ENCODE peak calls at places on chromosomes 1 and 21, in five cellular contexts. One of them, this sample, is unnamed.

GRCh38 chr21:18499761-18500376 is 96.3 kb upstream of the TMPRSS15 start:
- DNase-seq in fibroblast of the aortic adventitia: peak; percentile 52
- DNase-seq in heart left ventricle: no peak
- DNase-seq in HCT116: peak; percentile 10
- DNase-seq in psoas muscle: no peak
- DNase-seq in this sample: peak; percentile 37

GRCh38 chr1:212060632-212061472 is 25.3 kb downstream of the DTL start:
- DNase-seq in HCT116: no peak
- DNase-seq in heart left ventricle: no peak
- DNase-seq in psoas muscle: no peak
- DNase-seq in fibroblast of the aortic adventitia: no peak
- DNase-seq in this sample: no peak

GRCh38 chr1:154869351-154870116 is 547 bp downstream of the KCNN3 start:
- DNase-seq in heart left ventricle: peak; percentile 78
- DNase-seq in fibroblast of the aortic adventitia: peak; percentile 53
- DNase-seq in psoas muscle: peak; percentile 52
- DNase-seq in HCT116: no peak
- DNase-seq in this sample: no peak

GRCh38 chr1:51515982-51516638 is 3.0 kb downstream of the EPS15 start:
- DNase-seq in psoas muscle: no peak
- DNase-seq in heart left ventricle: no peak
- DNase-seq in fibroblast of the aortic adventitia: peak; percentile 4
- DNase-seq in HCT116: no peak
- DNase-seq in this sample: no peak

GRCh38 chr1:243490748-243491686 is 235.2 kb downstream of the SDCCAG8 start:
- DNase-seq in heart left ventricle: no peak
- DNase-seq in HCT116: no peak
- DNase-seq in psoas muscle: no peak
- DNase-seq in fibroblast of the aortic adventitia: peak; percentile 96
- DNase-seq in this sample: no peak

GRCh38 chr1:97893844-97894243 is 27.0 kb downstream of the DPYD start:
- DNase-seq in heart left ventricle: no peak
- DNase-seq in psoas muscle: no peak
- DNase-seq in HCT116: no peak
- DNase-seq in fibroblast of the aortic adventitia: no peak
- DNase-seq in this sample: no peak

GRCh38 chr1:43708006-43708412 is 673 bp downstream of the ST3GAL3 start:
- DNase-seq in heart left ventricle: no peak
- DNase-seq in psoas muscle: no peak
- DNase-seq in fibroblast of the aortic adventitia: peak; percentile 54
- DNase-seq in HCT116: no peak
- DNase-seq in this sample: no peak

GRCh38 chr1:98677288-98677687 is 15.8 kb downstream of the SNX7 start:
- DNase-seq in heart left ventricle: no peak
- DNase-seq in psoas muscle: no peak
- DNase-seq in fibroblast of the aortic adventitia: peak; percentile 90
- DNase-seq in HCT116: no peak
- DNase-seq in this sample: no peak

GRCh38 chr1:177983824-177984528 is 14.1 kb upstream of the SEC16B start:
- DNase-seq in fibroblast of the aortic adventitia: peak; percentile 98
- DNase-seq in heart left ventricle: peak; percentile 65
- DNase-seq in psoas muscle: peak; percentile 44
- DNase-seq in HCT116: no peak
- DNase-seq in this sample: no peak

GRCh38 chr1:184242507-184242943 is 144.3 kb upstream of the C1orf21 start:
- DNase-seq in heart left ventricle: no peak
- DNase-seq in psoas muscle: no peak
- DNase-seq in fibroblast of the aortic adventitia: peak; percentile 52
- DNase-seq in HCT116: no peak
- DNase-seq in this sample: no peak

GRCh38 chr1:184241446-184241845 is 145.4 kb upstream of the C1orf21 start:
- DNase-seq in psoas muscle: no peak
- DNase-seq in fibroblast of the aortic adventitia: no peak
- DNase-seq in HCT116: no peak
- DNase-seq in heart left ventricle: no peak
- DNase-seq in this sample: no peak

DNA sequence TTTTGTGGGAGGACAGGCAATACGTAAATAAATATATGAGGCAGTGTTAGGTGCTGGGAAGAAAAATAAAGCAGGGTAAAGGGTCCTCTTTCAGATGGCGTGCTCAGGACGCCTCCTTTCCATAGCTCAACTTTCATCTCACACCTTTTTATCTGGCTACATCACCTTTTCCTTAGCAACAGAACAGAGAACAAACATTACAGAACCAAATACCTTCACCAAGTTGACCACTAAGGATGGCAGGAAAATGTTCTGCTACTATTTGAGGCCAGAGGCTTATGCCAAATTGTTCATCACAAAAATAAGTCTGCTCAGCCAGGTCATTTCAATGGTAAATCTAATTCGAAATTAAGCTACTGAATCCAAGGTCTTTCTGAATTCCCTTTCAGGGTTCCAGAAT is 149.2 kb upstream of the C1orf21 start:
- DNase-seq in fibroblast of the aortic adventitia: no peak
- DNase-seq in heart left ventricle: no peak
- DNase-seq in psoas muscle: no peak
- DNase-seq in HCT116: no peak
- DNase-seq in this sample: no peak
- TF ChIP-seq CTCF in fibroblast of the aortic adventitia: no peak
- TF ChIP-seq CTCF in heart left ventricle: no peak
- TF ChIP-seq CTCF in psoas muscle: no peak
- TF ChIP-seq CTCF in HCT116: no peak
- TF ChIP-seq CTCF in this sample: no peak

GRCh38 chr1:26574018-26574417 is 44.5 kb downstream of the RPS6KA1 start:
- DNase-seq in heart left ventricle: no peak
- DNase-seq in psoas muscle: no peak
- DNase-seq in fibroblast of the aortic adventitia: no peak
- DNase-seq in HCT116: no peak
- DNase-seq in this sample: no peak
- TF ChIP-seq CTCF in heart left ventricle: no peak
- TF ChIP-seq CTCF in psoas muscle: no peak
- TF ChIP-seq CTCF in fibroblast of the aortic adventitia: no peak
- TF ChIP-seq CTCF in HCT116: no peak
- TF ChIP-seq CTCF in this sample: no peak

DNA sequence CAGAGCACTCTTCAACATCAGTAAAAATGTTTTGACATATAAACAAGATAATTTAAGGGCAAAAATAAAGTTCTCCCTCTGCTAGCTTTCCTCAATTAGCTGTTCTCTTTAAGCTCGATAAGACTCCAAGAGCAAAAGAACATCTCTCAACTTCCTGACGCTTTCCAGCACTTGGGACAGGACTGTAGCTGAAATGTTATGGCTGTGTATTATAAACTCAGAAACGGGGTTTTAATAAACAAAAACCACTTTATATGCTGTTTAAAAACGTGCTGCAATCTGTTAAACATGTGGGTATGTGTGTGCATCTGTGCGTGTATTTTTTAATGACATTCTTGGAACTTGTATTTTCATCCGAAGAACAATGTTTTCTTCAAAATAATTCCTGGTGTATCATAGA is 71.5 kb upstream of the RGS2 start:
- DNase-seq in fibroblast of the aortic adventitia: no peak
- DNase-seq in heart left ventricle: no peak
- DNase-seq in HCT116: no peak
- DNase-seq in psoas muscle: no peak
- DNase-seq in this sample: no peak
- TF ChIP-seq CTCF in fibroblast of the aortic adventitia: no peak
- TF ChIP-seq CTCF in heart left ventricle: no peak
- TF ChIP-seq CTCF in HCT116: no peak
- TF ChIP-seq CTCF in psoas muscle: no peak
- TF ChIP-seq CTCF in this sample: no peak

GRCh38 chr1:95953005-95953404 is 719.0 kb downstream of the RWDD3 start:
- DNase-seq in HCT116: peak; percentile 6
- DNase-seq in heart left ventricle: no peak
- DNase-seq in psoas muscle: no peak
- DNase-seq in fibroblast of the aortic adventitia: peak; percentile 11
- DNase-seq in this sample: no peak
- TF ChIP-seq CTCF in HCT116: no peak
- TF ChIP-seq CTCF in heart left ventricle: no peak
- TF ChIP-seq CTCF in psoas muscle: no peak
- TF ChIP-seq CTCF in fibroblast of the aortic adventitia: peak; percentile 3
- TF ChIP-seq CTCF in this sample: peak; percentile 52

GRCh38 chr1:190129367-190129766 is 348.3 kb downstream of the BRINP3 start:
- DNase-seq in psoas muscle: no peak
- DNase-seq in fibroblast of the aortic adventitia: no peak
- DNase-seq in HCT116: no peak
- DNase-seq in heart left ventricle: no peak
- DNase-seq in this sample: no peak

GRCh38 chr1:190119683-190120082 is 358.0 kb downstream of the BRINP3 start:
- DNase-seq in fibroblast of the aortic adventitia: no peak
- DNase-seq in heart left ventricle: no peak
- DNase-seq in HCT116: no peak
- DNase-seq in psoas muscle: no peak
- DNase-seq in this sample: no peak

GRCh38 chr1:190126728-190127127 is 350.9 kb downstream of the BRINP3 start:
- DNase-seq in fibroblast of the aortic adventitia: no peak
- DNase-seq in heart left ventricle: no peak
- DNase-seq in psoas muscle: no peak
- DNase-seq in HCT116: no peak
- DNase-seq in this sample: no peak

GRCh38 chr1:190124068-190124467 is 353.6 kb downstream of the BRINP3 start:
- DNase-seq in fibroblast of the aortic adventitia: no peak
- DNase-seq in HCT116: no peak
- DNase-seq in psoas muscle: no peak
- DNase-seq in heart left ventricle: no peak
- DNase-seq in this sample: no peak
- TF ChIP-seq CTCF in fibroblast of the aortic adventitia: no peak
- TF ChIP-seq CTCF in HCT116: peak; percentile 16
- TF ChIP-seq CTCF in psoas muscle: no peak
- TF ChIP-seq CTCF in heart left ventricle: no peak
- TF ChIP-seq CTCF in this sample: no peak

GRCh38 chr1:201883786-201884185 is 4.9 kb upstream of the SHISA4 start:
- DNase-seq in HCT116: peak; percentile 41
- DNase-seq in heart left ventricle: peak; percentile 86
- DNase-seq in fibroblast of the aortic adventitia: peak; percentile 67
- DNase-seq in psoas muscle: peak; percentile 53
- DNase-seq in this sample: no peak

GRCh38 chr1:201881617-201882016 is 7.1 kb upstream of the SHISA4 start:
- DNase-seq in fibroblast of the aortic adventitia: no peak
- DNase-seq in heart left ventricle: no peak
- DNase-seq in psoas muscle: no peak
- DNase-seq in HCT116: no peak
- DNase-seq in this sample: no peak

GRCh38 chr1:201880928-201881571 is 7.6 kb upstream of the SHISA4 start:
- DNase-seq in HCT116: no peak
- DNase-seq in psoas muscle: no peak
- DNase-seq in heart left ventricle: no peak
- DNase-seq in fibroblast of the aortic adventitia: no peak
- DNase-seq in this sample: no peak

GRCh38 chr1:201883266-201883665 is 5.4 kb upstream of the SHISA4 start:
- DNase-seq in psoas muscle: no peak
- DNase-seq in fibroblast of the aortic adventitia: no peak
- DNase-seq in heart left ventricle: no peak
- DNase-seq in HCT116: no peak
- DNase-seq in this sample: no peak

GRCh38 chr1:201882665-201883132 is 6.0 kb upstream of the SHISA4 start:
- DNase-seq in HCT116: peak; percentile 71
- DNase-seq in fibroblast of the aortic adventitia: peak; percentile 72
- DNase-seq in heart left ventricle: no peak
- DNase-seq in psoas muscle: no peak
- DNase-seq in this sample: no peak
- TF ChIP-seq CTCF in HCT116: peak; percentile 38
- TF ChIP-seq CTCF in fibroblast of the aortic adventitia: peak; percentile 32
- TF ChIP-seq CTCF in heart left ventricle: no peak
- TF ChIP-seq CTCF in psoas muscle: peak; percentile 36
- TF ChIP-seq CTCF in this sample: no peak

DNA sequence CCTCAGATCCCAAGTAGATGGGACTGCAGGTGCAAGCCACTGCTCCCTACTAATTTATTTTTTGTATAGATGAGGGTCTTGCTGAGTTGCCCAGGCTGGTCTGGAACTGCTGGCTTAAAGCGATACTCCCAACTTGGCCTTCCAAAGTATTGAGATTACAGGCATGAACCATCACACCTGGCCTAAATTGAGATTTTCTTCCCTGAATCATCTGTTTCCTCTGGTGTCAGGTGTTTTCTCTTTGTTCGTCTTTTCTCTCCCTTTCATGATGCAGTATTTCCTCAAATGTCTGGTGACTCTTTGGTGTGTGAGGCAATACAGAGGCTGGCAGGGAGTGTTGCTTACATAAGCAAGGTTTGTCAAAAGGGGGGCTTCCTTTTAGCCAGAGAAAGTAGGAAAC is 27.6 kb downstream of the CLDN14 start:
- DNase-seq in heart left ventricle: no peak
- DNase-seq in fibroblast of the aortic adventitia: no peak
- DNase-seq in HCT116: no peak
- DNase-seq in psoas muscle: no peak
- DNase-seq in this sample: no peak
- TF ChIP-seq CTCF in heart left ventricle: no peak
- TF ChIP-seq CTCF in fibroblast of the aortic adventitia: no peak
- TF ChIP-seq CTCF in HCT116: no peak
- TF ChIP-seq CTCF in psoas muscle: no peak
- TF ChIP-seq CTCF in this sample: no peak

DNA sequence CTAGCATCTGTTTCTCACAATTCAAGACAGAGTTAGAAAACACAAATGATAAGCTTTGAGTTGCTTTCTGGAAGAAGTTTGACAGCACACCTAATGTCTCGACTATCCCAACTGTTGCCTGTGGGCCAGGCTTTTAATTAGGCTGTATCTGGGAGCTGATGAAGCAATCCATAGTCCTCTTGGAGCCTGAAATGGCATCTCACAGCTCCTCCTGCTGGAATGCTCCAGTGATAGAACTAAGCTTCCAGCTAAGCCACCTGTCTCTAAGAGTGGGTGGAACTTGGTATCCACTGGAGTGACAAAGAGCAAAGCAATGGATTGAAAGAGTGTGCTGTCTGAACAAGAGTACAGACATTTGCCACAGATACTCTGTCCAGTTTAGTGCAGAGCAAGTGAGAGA is 605.3 kb upstream of the NR5A2 start:
- DNase-seq in fibroblast of the aortic adventitia: peak; percentile 85
- DNase-seq in HCT116: peak; percentile 40
- DNase-seq in heart left ventricle: no peak
- DNase-seq in psoas muscle: no peak
- DNase-seq in this sample: no peak
- TF ChIP-seq CTCF in fibroblast of the aortic adventitia: peak; percentile 68
- TF ChIP-seq CTCF in HCT116: peak; percentile 54
- TF ChIP-seq CTCF in heart left ventricle: no peak
- TF ChIP-seq CTCF in psoas muscle: no peak
- TF ChIP-seq CTCF in this sample: no peak